ENCODE peak calls at places on chromosome X, in nine cellular contexts. E, X, M, I, R, K, T, W and L are unnamed samples.

GRCh38 chrX:22122510-22122909 is 90.4 kb downstream of the PHEX start:
- DNase-seq in E (no peak), X (no peak), M (no peak), I (peak), R (no peak), K (no peak), T (no peak), W (no peak), L (peak)

GRCh38 chrX:1481636-1482529 is 29.2 kb upstream of the ASMTL start:
- DNase-seq in E (peak), X (no peak), M (no peak), I (peak), R (peak), K (no peak), T (peak), W (peak), L (peak)

GRCh38 chrX:67543818-67544217 is at the start of gene AR:
- DNase-seq in E (no peak), X (no peak), M (no peak), I (peak), R (no peak), K (no peak), T (no peak), W (no peak), L (peak)

GRCh38 chrX:71144651-71145050 is at the start of gene NLGN3:
- DNase-seq in E (no peak), X (no peak), M (no peak), I (peak), R (no peak), K (peak), T (no peak), W (no peak), L (peak)

GRCh38 chrX:130778773-130779172 is 124.2 kb downstream of the ENOX2 start:
- DNase-seq in E (no peak), X (no peak), M (no peak), I (peak), R (no peak), K (no peak), T (no peak), W (no peak), L (peak)

GRCh38 chrX:40171513-40172168 is 73.9 kb upstream of the BCOR start:
- DNase-seq in E (no peak), X (no peak), M (no peak), I (peak), R (peak), K (peak), T (no peak), W (no peak), L (peak)

GRCh38 chrX:49060914-49061313 is 2.1 kb downstream of the CCDC120 start:
- DNase-seq in E (no peak), X (no peak), M (no peak), I (no peak), R (no peak), K (no peak), T (no peak), W (no peak), L (no peak)

GRCh38 chrX:22093550-22093949 is 61.4 kb downstream of the PHEX start:
- DNase-seq in E (no peak), X (no peak), M (no peak), I (no peak), R (no peak), K (no peak), T (no peak), W (no peak), L (no peak)

GRCh38 chrX:95505721-95506120 is 1178.9 kb upstream of the DIAPH2 start:
- DNase-seq in E (no peak), X (no peak), M (no peak), I (no peak), R (no peak), K (no peak), T (no peak), W (no peak), L (no peak)

GRCh38 chrX:19272452-19272851 is 71.3 kb upstream of the PDHA1 start:
- DNase-seq in E (no peak), X (no peak), M (no peak), I (no peak), R (no peak), K (no peak), T (no peak), W (no peak), L (no peak)

GRCh38 chrX:99413317-99413716 is 996.8 kb downstream of the PCDH19 start:
- DNase-seq in E (no peak), X (no peak), M (no peak), I (no peak), R (no peak), K (no peak), T (no peak), W (no peak), L (no peak)

GRCh38 chrX:118347131-118347530 is 1.2 kb downstream of the WDR44 start:
- DNase-seq in E (no peak), X (no peak), M (no peak), I (peak), R (peak), K (peak), T (no peak), W (no peak), L (peak)

GRCh38 chrX:45422216-45422925 is 221.7 kb upstream of the DIPK2B start:
- DNase-seq in E (no peak), X (no peak), M (no peak), I (no peak), R (no peak), K (no peak), T (no peak), W (no peak), L (no peak)

GRCh38 chrX:63050225-63050624 is 300.9 kb downstream of the SPIN4 start:
- DNase-seq in E (no peak), X (no peak), M (no peak), I (no peak), R (peak), K (no peak), T (no peak), W (no peak), L (no peak)

GRCh38 chrX:100939336-100939735 is 10.6 kb upstream of the XKRX start:
- DNase-seq in E (no peak), X (no peak), M (no peak), I (no peak), R (no peak), K (no peak), T (no peak), W (no peak), L (no peak)

GRCh38 chrX:10555846-10556245 is 64.5 kb downstream of the MID1 start:
- DNase-seq in E (no peak), X (no peak), M (no peak), I (no peak), R (no peak), K (no peak), T (no peak), W (no peak), L (no peak)

GRCh38 chrX:110418220-110418856 is 59.7 kb downstream of the RTL9 start:
- DNase-seq in E (no peak), X (no peak), M (peak), I (peak), R (no peak), K (no peak), T (no peak), W (no peak), L (peak)

GRCh38 chrX:17595456-17596035 is 141.7 kb upstream of the SCML1 start:
- DNase-seq in E (no peak), X (no peak), M (no peak), I (peak), R (no peak), K (no peak), T (no peak), W (no peak), L (no peak)

GRCh38 chrX:40996886-40997530 is 88.2 kb upstream of the USP9X start:
- DNase-seq in E (no peak), X (no peak), M (peak), I (peak), R (peak), K (no peak), T (no peak), W (peak), L (peak)

GRCh38 chrX:123185714-123186113 is 1.6 kb downstream of the GRIA3 start:
- DNase-seq in E (no peak), X (no peak), M (no peak), I (no peak), R (no peak), K (no peak), T (no peak), W (no peak), L (peak)

GRCh38 chrX:47232197-47232802 is 509 bp upstream of the USP11 start:
- DNase-seq in E (no peak), X (no peak), M (no peak), I (no peak), R (no peak), K (no peak), T (no peak), W (no peak), L (no peak)

GRCh38 chrX:107716045-107716684 is 59.4 kb downstream of the TSC22D3 start:
- DNase-seq in E (no peak), X (peak), M (no peak), I (peak), R (no peak), K (peak), T (no peak), W (no peak), L (peak)

GRCh38 chrX:7158468-7158990 is 10.6 kb upstream of the PUDP start:
- DNase-seq in E (no peak), X (no peak), M (no peak), I (no peak), R (no peak), K (no peak), T (no peak), W (no peak), L (no peak)

GRCh38 chrX:3299626-3300025 is 46.8 kb downstream of the MXRA5 start:
- DNase-seq in E (no peak), X (no peak), M (no peak), I (peak), R (no peak), K (no peak), T (no peak), W (no peak), L (peak)

GRCh38 chrX:126065901-126066660 is 100.0 kb downstream of the DCAF12L2 start:
- DNase-seq in E (no peak), X (no peak), M (no peak), I (no peak), R (no peak), K (no peak), T (no peak), W (no peak), L (no peak)

GRCh38 chrX:74349387-74349786 is 45.4 kb downstream of the ZCCHC13 start:
- DNase-seq in E (no peak), X (no peak), M (no peak), I (peak), R (no peak), K (no peak), T (no peak), W (no peak), L (peak)

GRCh38 chrX:150200820-150201287 is 162.3 kb upstream of the MAMLD1 start:
- DNase-seq in E (peak), X (no peak), M (no peak), I (peak), R (no peak), K (no peak), T (peak), W (peak), L (peak)

GRCh38 chrX:16188687-16189086 is 21.4 kb downstream of the MAGEB17 start:
- DNase-seq in E (no peak), X (peak), M (no peak), I (no peak), R (no peak), K (no peak), T (no peak), W (no peak), L (no peak)

GRCh38 chrX:13376857-13377441 is 57.1 kb upstream of the ATXN3L start:
- DNase-seq in E (no peak), X (peak), M (no peak), I (peak), R (no peak), K (no peak), T (no peak), W (peak), L (peak)

GRCh38 chrX:115311666-115312065 is 22.2 kb downstream of the LUZP4 start:
- DNase-seq in E (no peak), X (no peak), M (no peak), I (no peak), R (no peak), K (no peak), T (no peak), W (no peak), L (no peak)

GRCh38 chrX:7334253-7334935 is 186.4 kb upstream of the PUDP start:
- DNase-seq in E (no peak), X (no peak), M (no peak), I (peak), R (no peak), K (no peak), T (no peak), W (no peak), L (peak)

GRCh38 chrX:107451754-107452153 is 2.3 kb downstream of the FRMPD3 start:
- DNase-seq in E (no peak), X (no peak), M (no peak), I (no peak), R (no peak), K (peak), T (no peak), W (no peak), L (no peak)

GRCh38 chrX:106608016-106608415 is 3.8 kb upstream of the RADX start:
- DNase-seq in E (no peak), X (peak), M (no peak), I (no peak), R (no peak), K (no peak), T (no peak), W (no peak), L (no peak)

GRCh38 chrX:45715787-45716186 is 515.1 kb upstream of the DIPK2B start:
- DNase-seq in E (no peak), X (no peak), M (no peak), I (no peak), R (no peak), K (no peak), T (no peak), W (no peak), L (no peak)

GRCh38 chrX:40177942-40178715 is 80.4 kb upstream of the BCOR start:
- DNase-seq in E (no peak), X (no peak), M (no peak), I (no peak), R (peak), K (no peak), T (no peak), W (no peak), L (no peak)

GRCh38 chrX:154652311-154653047 is 900 bp downstream of the CTAG2 start:
- DNase-seq in E (no peak), X (no peak), M (no peak), I (no peak), R (no peak), K (no peak), T (no peak), W (no peak), L (no peak)

GRCh38 chrX:85111347-85111746 is 107.7 kb downstream of the APOOL start:
- DNase-seq in E (no peak), X (peak), M (peak), I (peak), R (peak), K (no peak), T (no peak), W (no peak), L (peak)